ENCODE peak calls at places on chromosomes 13 and 19, in four cellular contexts. K is esophagus muscularis mucosa, J is heart left ventricle, M is BE2C. A is an unnamed sample. For H3K4me1 and H3K27me3, the result is how much of the 10 kb centered on the place peaks cover.

GRCh38 chr19:16309653-16310052 is 15.0 kb upstream of the KLF2 start:
- DNase-seq in K (no peak), J (no peak), M (no peak), A (no peak)

GRCh38 chr13:73268306-73268705 is 209.5 kb downstream of the KLF5 start:
- DNase-seq in K (no peak), J (no peak), M (peak), A (no peak)

GRCh38 chr13:38998739-38999138 is 8.1 kb upstream of the STOML3 start:
- DNase-seq in K (no peak), J (no peak), M (no peak), A (no peak)

GRCh38 chr19:50762554-50762953 is 7.7 kb upstream of the GPR32 start:
- DNase-seq in K (no peak), J (no peak), M (no peak), A (no peak)

GRCh38 chr13:112684041-112684440 is 5.8 kb upstream of the ATP11A start:
- DNase-seq in K (no peak), J (no peak), M (no peak), A (no peak)

GRCh38 chr19:38836438-38837303 is 5.1 kb upstream of the ECH1 start:
- DNase-seq in K (no peak), J (no peak), M (no peak), A (no peak)

GRCh38 chr13:39976481-39976880 is 321.0 kb downstream of the COG6 start:
- DNase-seq in K (no peak), J (no peak), M (no peak), A (no peak)

GRCh38 chr13:44132710-44133109 is 240.9 kb upstream of the SERP2 start:
- DNase-seq in K (no peak), J (peak), M (no peak), A (peak)

GRCh38 chr19:42540071-42540553 is 11.8 kb upstream of the CEACAM1 start:
- DNase-seq in K (no peak), J (no peak), M (no peak), A (no peak)

GRCh38 chr19:54390942-54391577 is 24.2 kb upstream of the TTYH1 start:
- DNase-seq in K (no peak), J (peak), M (peak), A (no peak)

GRCh38 chr13:94886191-94886590 is 173.8 kb upstream of the SOX21 start:
- DNase-seq in K (no peak), J (no peak), M (no peak), A (no peak)

GRCh38 chr13:98026457-98026857 is 73.0 kb downstream of the IPO5 start:
- DNase-seq in K (peak), J (no peak), M (no peak), A (no peak)

GRCh38 chr13:59112375-59112774 is 1051.4 kb downstream of the DIAPH3 start:
- DNase-seq in K (no peak), J (peak), M (peak), A (no peak)

GRCh38 chr13:42094641-42095040 is 46.2 kb downstream of the DGKH start:
- DNase-seq in K (no peak), J (no peak), M (no peak), A (no peak)

GRCh38 chr13:24341439-24341838 is 32.1 kb downstream of the C1QTNF9 start:
- DNase-seq in K (peak), J (no peak), M (no peak), A (no peak)

GRCh38 chr13:106536244-106537034 is 977 bp upstream of the EFNB2 start:
- DNase-seq in K (peak), J (peak), M (peak), A (peak)

GRCh38 chr13:113969311-113969972 is 4.4 kb downstream of the C13orf46 start:
- DNase-seq in K (no peak), J (no peak), M (peak), A (no peak)

GRCh38 chr13:114053026-114053425 is 79.2 kb upstream of the C13orf46 start:
- DNase-seq in K (no peak), J (no peak), M (no peak), A (no peak)

GRCh38 chr19:50001775-50002174 is 23.4 kb downstream of the VRK3 start:
- DNase-seq in K (no peak), J (no peak), M (no peak), A (no peak)

GRCh38 chr13:72565893-72566292 is 161.5 kb downstream of the MZT1 start:
- DNase-seq in K (no peak), J (no peak), M (peak), A (no peak)

GRCh38 chr13:111880185-111880584 is 186.8 kb upstream of the SOX1 start:
- DNase-seq in K (peak), J (no peak), M (no peak), A (no peak)

GRCh38 chr13:27177852-27178251 is 6.2 kb upstream of the USP12 start:
- DNase-seq in K (no peak), J (no peak), M (no peak), A (no peak)

GRCh38 chr19:44608391-44608821 is 5.0 kb upstream of the IGSF23 start:
- DNase-seq in K (no peak), J (no peak), M (no peak), A (no peak)

GRCh38 chr19:12365094-12365371 is 450 bp downstream of the ZNF442 start:
- DNase-seq in K (no peak), J (no peak), M (peak), A (no peak)

GRCh38 chr13:66855110-66855509 is 375.0 kb downstream of the PCDH9 start:
- DNase-seq in K (no peak), J (no peak), M (no peak), A (no peak)

GRCh38 chr19:54523403-54523802 is 20.8 kb downstream of the LAIR2 start:
- DNase-seq in K (no peak), J (no peak), M (no peak), A (no peak)

GRCh38 chr13:97856001-97856675 is 97.3 kb upstream of the IPO5 start:
- DNase-seq in K (peak), J (peak), M (peak), A (peak)

GRCh38 chr13:50509771-50510441 is 333.6 kb downstream of the DLEU7 start:
- DNase-seq in K (no peak), J (no peak), M (no peak), A (no peak)

GRCh38 chr19:23249911-23250649 is at the start of gene ZNF724:
- DNase-seq in K (peak), J (peak), M (peak), A (peak)

GRCh38 chr13:21901326-21901725 is 230.5 kb downstream of the FGF9 start:
- DNase-seq in K (no peak), J (no peak), M (no peak), A (no peak)

GRCh38 chr13:114010401-114011101 is 36.7 kb upstream of the C13orf46 start:
- DNase-seq in K (no peak), J (no peak), M (no peak), A (no peak)

GRCh38 chr19:48196933-48197665 is 26.6 kb downstream of the ZSWIM9 start:
- DNase-seq in K (no peak), J (no peak), M (no peak), A (no peak)

GRCh38 chr19:5032101-5032967 is 63.4 kb downstream of the KDM4B start:
- DNase-seq in K (no peak), J (peak), M (no peak), A (no peak)

GRCh38 chr19:5035817-5036732 is 67.2 kb downstream of the KDM4B start:
- DNase-seq in K (no peak), J (no peak), M (no peak), A (no peak)

GRCh38 chr19:5036733-5037681 is 68.1 kb downstream of the KDM4B start:
- DNase-seq in K (no peak), J (peak), M (peak), A (no peak)

GRCh38 chr19:5037936-5038335 is 69.0 kb downstream of the KDM4B start:
- DNase-seq in K (no peak), J (no peak), M (peak), A (no peak)

GRCh38 chr19:5035105-5035761 is 66.3 kb downstream of the KDM4B start:
- DNase-seq in K (no peak), J (no peak), M (no peak), A (no peak)
- H3K4me1 ChIP-seq in K (half or more), J (under half), M (under half), A (under half)

GRCh38 chr19:45981350-45981749 is 7.7 kb upstream of the NOVA2 start:
- DNase-seq in K (no peak), J (no peak), M (no peak), A (no peak)
- H3K27me3 ChIP-seq in K (under half), J (under half), M (under half), A (under half)

DNA sequence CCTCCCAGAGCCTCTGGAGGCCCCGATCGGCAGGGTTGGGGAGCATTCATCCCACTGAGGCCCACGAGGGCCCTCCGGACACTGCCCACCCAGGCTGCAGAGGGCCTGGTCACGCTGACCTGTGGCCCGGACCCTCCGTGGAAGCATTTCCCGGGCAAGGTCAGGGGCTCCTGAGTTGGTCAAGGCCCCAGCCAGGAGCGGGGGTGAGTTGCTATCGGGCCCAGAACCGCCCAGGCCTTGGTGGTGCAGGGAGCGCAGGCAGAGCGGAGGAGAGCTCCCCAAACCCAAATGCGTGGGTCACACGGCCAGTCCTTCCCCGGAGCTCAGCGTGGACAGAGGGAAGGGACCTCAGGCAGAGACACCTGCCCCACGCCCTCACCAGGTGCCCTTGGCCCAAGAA is 25.7 kb downstream of the GPX4 start:
- DNase-seq in K (no peak), J (no peak), M (no peak), A (no peak)
- H3K4me1 ChIP-seq in K (half or more), J (under half), M (under half), A (under half)

GRCh38 chr19:18391509-18392075 is 5.6 kb downstream of the GDF15 start:
- DNase-seq in K (no peak), J (no peak), M (no peak), A (no peak)

GRCh38 chr19:18393836-18394235 is 3.6 kb downstream of the LRRC25 start:
- DNase-seq in K (no peak), J (peak), M (no peak), A (no peak)

GRCh38 chr19:18392417-18392816 is 5.0 kb downstream of the LRRC25 start:
- DNase-seq in K (no peak), J (peak), M (no peak), A (peak)

GRCh38 chr19:18390075-18390909 is 4.3 kb downstream of the GDF15 start:
- DNase-seq in K (no peak), J (no peak), M (no peak), A (no peak)

DNA sequence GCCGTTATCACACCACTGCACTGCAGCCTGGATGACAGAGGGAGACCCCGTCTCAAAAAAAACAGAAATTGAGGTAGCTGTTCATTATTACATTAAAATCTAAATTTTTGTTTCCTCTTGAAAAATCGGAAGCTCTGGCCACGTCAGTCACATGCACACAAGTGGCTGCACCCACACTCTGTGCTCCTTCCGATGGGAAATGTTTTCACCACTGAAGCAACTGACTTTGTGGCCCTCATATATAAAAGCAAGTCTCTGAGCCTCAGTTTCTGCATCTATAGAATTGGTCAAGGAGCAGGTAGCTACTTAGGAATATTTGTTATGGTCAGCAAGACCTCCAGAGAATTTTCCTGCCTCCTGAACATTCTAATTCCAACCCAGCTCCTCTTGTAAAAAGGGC is 4.5 kb downstream of the LRRC25 start:
- DNase-seq in K (no peak), J (no peak), M (no peak), A (no peak)
- H3K27me3 ChIP-seq in K (under half), J (under half), M (under half), A (under half)

GRCh38 chr19:926595-927043 is 784 bp downstream of the ARID3A start:
- DNase-seq in K (no peak), J (peak), M (no peak), A (no peak)

GRCh38 chr19:927044-927706 is 1.3 kb downstream of the ARID3A start:
- DNase-seq in K (no peak), J (peak), M (no peak), A (peak)

GRCh38 chr19:929523-930258 is 3.9 kb downstream of the ARID3A start:
- DNase-seq in K (no peak), J (no peak), M (no peak), A (no peak)

GRCh38 chr19:927707-928401 is 2.0 kb downstream of the ARID3A start:
- DNase-seq in K (no peak), J (no peak), M (no peak), A (no peak)

DNA sequence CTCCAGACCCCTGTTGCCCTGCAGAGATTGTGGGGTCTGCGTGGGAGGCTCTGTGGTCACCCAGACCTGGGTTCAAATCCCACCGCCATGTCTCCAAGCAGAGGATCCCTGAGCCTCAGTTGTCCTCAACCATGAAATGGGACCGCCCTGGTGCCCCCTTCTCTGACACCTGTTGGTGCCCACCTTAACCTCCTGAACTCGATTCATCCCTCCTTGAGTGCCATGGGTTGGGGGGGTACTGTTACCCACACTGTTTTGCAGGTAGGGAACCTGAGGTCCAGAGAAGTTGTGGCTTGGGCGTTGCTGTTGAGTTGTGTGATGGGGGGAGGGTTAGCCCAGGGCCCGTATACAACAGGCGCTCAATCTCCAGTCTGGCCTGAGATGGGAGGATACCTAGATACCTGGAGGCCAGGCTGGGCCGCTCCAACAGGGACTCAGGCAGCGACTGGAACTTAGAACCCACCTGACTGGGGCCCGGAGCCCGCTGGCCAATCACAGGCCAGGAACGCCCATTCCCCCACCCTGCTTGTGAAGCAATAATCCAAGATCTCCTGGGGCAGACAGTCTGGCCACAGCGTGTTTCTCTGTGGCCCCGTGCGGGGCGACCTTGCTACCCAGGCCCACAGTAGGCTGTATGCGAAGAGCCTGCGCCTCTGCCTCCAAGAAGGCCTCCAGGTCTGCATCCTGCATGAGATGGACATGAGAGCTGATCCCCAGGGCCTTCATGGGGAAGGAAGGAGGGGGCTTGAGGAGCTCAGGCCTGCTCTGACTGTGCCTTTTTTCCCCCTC is 2.8 kb downstream of the ARID3A start:
- DNase-seq in K (no peak), J (no peak), M (no peak), A (no peak)
- H3K4me1 ChIP-seq in K (half or more), J (under half), M (under half), A (under half)

DNA sequence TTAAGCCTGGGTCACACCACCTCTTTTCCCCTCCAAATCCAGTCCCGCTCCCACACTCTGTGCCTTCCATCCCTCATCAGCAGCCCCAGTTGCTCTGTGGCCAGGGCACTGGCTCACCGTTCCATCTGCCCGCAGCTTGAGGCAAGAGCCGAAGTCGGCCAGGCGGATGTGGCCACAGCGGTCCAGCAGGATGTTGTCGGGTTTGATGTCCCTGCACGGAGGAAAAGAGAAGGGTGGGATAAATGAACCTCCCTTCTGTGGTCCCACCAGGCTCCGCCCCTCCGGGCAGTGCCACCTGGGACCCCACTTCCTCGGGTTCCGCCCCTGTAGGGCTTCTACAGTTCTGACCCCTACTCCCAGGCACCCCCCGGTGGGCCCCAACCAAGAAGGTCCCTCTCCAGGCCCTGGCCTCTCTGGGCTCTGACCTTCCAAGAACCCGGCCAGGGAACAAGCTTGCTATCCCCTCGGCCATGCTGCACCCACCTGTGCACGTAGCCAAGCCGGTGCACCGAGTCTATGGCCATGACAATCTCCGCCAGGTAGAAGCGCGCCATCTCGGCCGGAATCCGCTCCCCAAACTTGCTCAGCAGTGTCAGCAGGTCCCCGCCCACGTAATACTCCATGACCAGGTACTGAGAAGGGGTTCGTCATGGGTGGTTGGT is 4.1 kb downstream of the DMPK start:
- DNase-seq in K (no peak), J (no peak), M (no peak), A (no peak)
- H3K27me3 ChIP-seq in K (under half), J (under half), M (under half), A (under half)

DNA sequence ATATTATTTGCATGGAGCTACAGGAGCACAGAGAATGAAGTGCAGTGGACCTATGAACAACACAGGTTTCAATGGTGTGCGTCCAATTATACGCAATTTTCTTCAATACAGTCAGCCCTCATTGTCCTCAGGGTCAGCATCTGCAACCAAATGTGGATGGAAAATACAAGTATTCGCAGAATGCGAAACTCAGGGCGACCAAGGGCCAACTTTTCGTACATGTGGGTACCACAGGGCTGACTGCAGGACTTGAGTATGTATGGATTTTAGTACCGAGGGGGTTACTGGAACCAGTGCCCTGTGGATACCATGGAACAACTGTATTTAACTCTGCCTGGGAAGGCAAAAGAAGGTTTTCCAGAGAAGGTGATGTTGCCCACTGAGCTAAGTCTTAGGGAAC is 10.2 kb downstream of the LCP1 start:
- DNase-seq in K (no peak), J (no peak), M (no peak), A (no peak)
- H3K4me1 ChIP-seq in K (under half), J (under half), M (under half), A (under half)

A was measured in lung.